ENCODE peak calls at places on chromosomes 11 and 22, in six cellular contexts. R is CD8-positive, alpha-beta memory T cell; Q is fibroblast of lung; B is GM12865; X is endodermal cell; M is colonic mucosa. K is an unnamed sample.

GRCh38 chr11:35458846-35459245 is 39.5 kb upstream of the SLC1A2 start:
- DNase-seq in R (no peak), Q (peak), M (no peak), X (no peak), B (no peak), K (no peak)

GRCh38 chr22:36816635-36817428 is at the start of gene PVALB:
- DNase-seq in B (no peak), X (peak), R (no peak), M (no peak), Q (peak), K (no peak)

GRCh38 chr22:36430863-36431262 is 43.1 kb upstream of the MYH9 start:
- DNase-seq in B (no peak), R (no peak), X (no peak), M (no peak), Q (peak), K (no peak)

GRCh38 chr11:107157146-107157808 is 139.0 kb upstream of the GUCY1A2 start:
- DNase-seq in X (peak), B (no peak), R (no peak), Q (peak), M (no peak), K (no peak)

GRCh38 chr22:24555496-24556253 is at the start of gene SNRPD3:
- DNase-seq in X (peak), R (peak), Q (peak), B (peak), M (peak), K (peak)

GRCh38 chr11:16011396-16011795 is 344.9 kb downstream of the SOX6 start:
- DNase-seq in X (no peak), B (no peak), R (no peak), Q (no peak), M (no peak), K (no peak)

GRCh38 chr11:40877256-40877655 is 582.2 kb downstream of the LRRC4C start:
- DNase-seq in B (no peak), R (no peak), X (no peak), M (no peak), Q (peak), K (no peak)

GRCh38 chr11:719214-720016 is 13.4 kb downstream of the EPS8L2 start:
- DNase-seq in Q (no peak), B (no peak), X (no peak), R (no peak), M (peak), K (no peak)

GRCh38 chr11:124602193-124602592 is 9.0 kb upstream of the PANX3 start:
- DNase-seq in B (no peak), M (no peak), X (no peak), R (no peak), Q (peak), K (no peak)

GRCh38 chr11:75325713-75326438 is 25.6 kb downstream of the ARRB1 start:
- DNase-seq in M (peak), B (no peak), R (no peak), X (no peak), Q (peak), K (no peak)

GRCh38 chr11:64870893-64871849 is 7.2 kb downstream of the EHD1 start:
- DNase-seq in X (no peak), B (peak), M (peak), R (no peak), Q (no peak), K (peak)

GRCh38 chr11:100805509-100806199 is 118.6 kb downstream of the ARHGAP42 start:
- DNase-seq in M (no peak), X (no peak), R (no peak), B (no peak), Q (peak), K (no peak)

GRCh38 chr11:114128399-114128798 is 68.9 kb downstream of the ZBTB16 start:
- DNase-seq in R (no peak), Q (no peak), B (no peak), M (peak), X (no peak), K (no peak)

GRCh38 chr11:57303990-57304579 is 20.7 kb downstream of the TNKS1BP1 start:
- DNase-seq in B (no peak), M (no peak), Q (peak), X (no peak), R (no peak), K (no peak)

GRCh38 chr11:15113381-15113780 is 1.3 kb upstream of the INSC start:
- DNase-seq in M (no peak), Q (no peak), R (no peak), B (peak), X (no peak), K (peak)

GRCh38 chr11:104968856-104969776 is 742 bp upstream of the CASP4 start:
- DNase-seq in R (no peak), M (peak), Q (peak), X (peak), B (no peak), K (no peak)

GRCh38 chr11:112115389-112115788 is 28.7 kb downstream of the SDHD start:
- DNase-seq in Q (no peak), M (no peak), X (no peak), R (no peak), B (no peak), K (no peak)

GRCh38 chr11:235180-235997 is 753 bp downstream of the SIRT3 start:
- DNase-seq in X (peak), R (peak), M (no peak), B (peak), Q (peak), K (no peak)

GRCh38 chr11:68010058-68011041 is at the start of gene ALDH3B1:
- DNase-seq in M (peak), B (peak), R (no peak), Q (peak), X (peak), K (no peak)

GRCh38 chr11:31303644-31304043 is 65.9 kb downstream of the DCDC1 start:
- DNase-seq in B (no peak), M (no peak), X (no peak), R (no peak), Q (no peak), K (no peak)

GRCh38 chr22:21449531-21450319 is 17.5 kb upstream of the TMEM191C start:
- DNase-seq in R (no peak), M (peak), B (no peak), X (peak), Q (no peak), K (no peak)

GRCh38 chr11:130508913-130509312 is 60.5 kb downstream of the ADAMTS15 start:
- DNase-seq in X (peak), R (no peak), B (no peak), Q (no peak), M (no peak), K (no peak)

GRCh38 chr22:37201066-37201820 is 11.0 kb downstream of the SSTR3 start:
- DNase-seq in B (no peak), M (no peak), Q (no peak), X (no peak), R (no peak), K (no peak)

GRCh38 chr11:126293726-126294125 is 10.1 kb upstream of the DCPS start:
- DNase-seq in Q (no peak), R (no peak), M (no peak), X (no peak), B (peak), K (no peak)

GRCh38 chr11:22982903-22983302 is 122.6 kb upstream of the CCDC179 start:
- DNase-seq in X (no peak), B (no peak), R (no peak), M (no peak), Q (no peak), K (no peak)

GRCh38 chr11:71284525-71285092 is 32.2 kb upstream of the SHANK2 start:
- DNase-seq in M (peak), X (peak), Q (no peak), B (no peak), R (no peak), K (no peak)

GRCh38 chr11:64566042-64566914 is 24.7 kb upstream of the SLC22A12 start:
- DNase-seq in B (no peak), M (peak), X (peak), Q (peak), R (no peak), K (no peak)

GRCh38 chr11:88338223-88338661 is 706 bp upstream of the CTSC start:
- DNase-seq in B (peak), M (peak), Q (peak), R (peak), X (peak), K (peak)

GRCh38 chr11:134665571-134666268 is 253.7 kb upstream of the B3GAT1 start:
- DNase-seq in M (no peak), R (no peak), B (no peak), Q (no peak), X (peak), K (no peak)

GRCh38 chr11:2892215-2893020 is 6.8 kb upstream of the CDKN1C start:
- DNase-seq in Q (peak), X (peak), B (peak), R (peak), M (peak), K (peak)

GRCh38 chr11:100808904-100809491 is 121.9 kb downstream of the ARHGAP42 start:
- DNase-seq in R (no peak), B (no peak), Q (peak), M (no peak), X (no peak), K (no peak)

GRCh38 chr22:30864441-30865420 is 103.8 kb downstream of the MORC2 start:
- DNase-seq in B (no peak), Q (no peak), R (no peak), X (no peak), M (no peak), K (no peak)

GRCh38 chr11:18736590-18737148 is 10.7 kb upstream of the IGSF22 start:
- DNase-seq in B (no peak), R (no peak), Q (no peak), M (no peak), X (peak), K (no peak)

GRCh38 chr22:49019737-49020136 is 807.9 kb downstream of the BRD1 start:
- DNase-seq in Q (no peak), M (no peak), X (peak), B (no peak), R (peak), K (no peak)

GRCh38 chr11:6568191-6568918 is 35.1 kb downstream of the RRP8 start:
- DNase-seq in M (no peak), R (no peak), X (peak), B (no peak), Q (peak), K (no peak)

DNA sequence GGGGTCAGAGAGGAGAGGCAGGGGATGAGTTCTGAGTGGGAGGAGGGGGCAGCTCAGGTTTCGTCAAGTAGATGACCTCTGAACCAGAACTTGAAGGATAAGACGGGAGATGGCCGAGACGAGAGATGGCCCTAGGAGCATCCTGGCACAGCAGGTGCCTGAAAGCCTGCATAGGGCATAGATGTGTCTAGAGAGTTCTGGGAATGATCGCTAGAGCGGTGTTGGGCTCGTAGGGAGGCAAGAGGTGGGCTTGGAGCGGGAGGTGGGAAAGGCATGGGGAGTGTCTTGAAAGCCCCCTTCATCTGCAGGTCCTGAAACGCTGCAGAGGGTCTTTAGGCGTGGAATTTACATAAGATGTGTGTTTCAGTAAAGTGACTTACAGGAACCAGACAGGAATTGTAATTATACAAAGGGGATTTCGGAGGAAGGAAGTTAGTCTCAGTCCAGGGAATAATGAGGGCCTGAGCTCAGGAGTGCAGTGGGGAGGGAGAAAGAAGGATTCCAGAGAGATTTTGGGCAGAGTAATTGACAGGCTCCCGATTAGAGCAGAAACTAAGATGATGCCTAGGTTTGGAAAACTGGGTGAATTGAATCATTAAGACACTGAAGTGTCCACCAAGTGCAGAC is 43.3 kb upstream of the CLDN5 start:
- DNase-seq in Q (no peak), X (no peak), M (no peak), R (no peak), B (no peak), K (no peak)
- H3K4me3 ChIP-seq in Q (no peak), X (no peak), M (no peak), R (no peak), B (no peak), K (no peak)

GRCh38 chr22:18010263-18010662 is 14.1 kb downstream of the MICAL3 start:
- DNase-seq in Q (no peak), X (no peak), B (no peak), R (no peak), M (no peak), K (no peak)
- H3K4me3 ChIP-seq in Q (no peak), X (no peak), B (no peak), R (no peak), M (no peak), K (no peak)

DNA sequence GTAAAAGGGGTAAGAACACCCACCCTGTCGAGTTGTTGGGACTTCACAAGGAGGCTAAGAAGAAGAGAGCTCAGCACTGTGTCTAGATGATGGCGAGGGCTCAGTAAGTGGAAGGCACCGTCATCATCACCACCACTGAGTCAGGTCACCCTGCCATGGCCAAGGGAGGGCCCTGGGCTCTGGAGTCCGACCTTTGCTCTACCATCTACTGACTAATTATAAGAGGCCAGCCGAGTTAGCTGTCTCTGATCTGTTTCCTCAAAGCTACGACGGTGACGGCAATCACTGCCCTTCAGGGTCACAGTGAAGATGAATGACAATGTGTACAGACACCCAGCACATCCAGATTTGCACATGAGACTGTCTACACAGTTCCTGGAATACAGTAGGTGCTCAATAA is 29.3 kb downstream of the KIAA0930 start:
- DNase-seq in B (no peak), R (no peak), M (no peak), Q (no peak), X (no peak), K (no peak)
- H3K4me3 ChIP-seq in B (no peak), R (no peak), M (no peak), Q (peak), X (no peak), K (no peak)

DNA sequence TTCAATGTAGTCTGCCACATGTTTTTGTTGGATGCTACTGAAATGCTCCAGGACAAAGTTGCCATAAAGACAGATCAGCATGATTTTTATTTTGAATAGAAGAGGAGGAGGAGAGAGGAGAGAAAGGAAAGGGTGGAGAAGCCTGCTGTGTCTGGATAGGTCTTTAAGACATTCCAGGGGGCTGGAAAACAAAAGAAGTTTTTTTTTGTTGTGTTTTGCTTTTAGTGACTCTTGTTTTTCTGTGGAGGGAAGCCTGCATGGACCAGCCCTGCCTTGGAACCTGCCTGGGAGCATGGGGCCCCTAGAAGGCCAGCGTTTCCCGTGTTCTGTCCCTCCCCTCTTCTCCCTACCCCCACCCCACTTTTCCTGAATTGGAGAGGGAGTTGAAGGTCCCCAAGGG is 2.3 kb downstream of the TSPAN18 start:
- DNase-seq in B (no peak), Q (no peak), R (no peak), M (no peak), X (peak), K (no peak)
- H3K4me3 ChIP-seq in B (no peak), Q (no peak), R (no peak), M (no peak), X (peak), K (no peak)